ENCODE peak calls at places on chromosomes 3 and 15, in four cellular contexts. S, X, I and N are unnamed samples.

GRCh38 chr3:37447732-37448131 is 273.4 kb upstream of the LRRFIP2 start:
- DNase-seq in X (no peak), I (no peak), S (no peak), N (no peak)

GRCh38 chr3:71051893-71052687 is 531.4 kb downstream of the FOXP1 start:
- DNase-seq in S (peak; percentile 56), X (no peak), I (no peak), N (peak; percentile 68)

GRCh38 chr3:53156368-53156834 is 4.6 kb upstream of the PRKCD start:
- DNase-seq in X (no peak), I (no peak), S (peak; percentile 27), N (no peak)

GRCh38 chr15:39942753-39943150 is 8.8 kb downstream of the EIF2AK4 start:
- DNase-seq in I (no peak), X (no peak), S (no peak), N (no peak)

GRCh38 chr15:88878720-88879184 is 16.6 kb downstream of the HAPLN3 start:
- DNase-seq in S (peak; percentile 60), I (peak; percentile 32), X (peak; percentile 44), N (peak; percentile 34)

GRCh38 chr3:106717178-106717780 is 660.0 kb upstream of the CCDC54 start:
- DNase-seq in X (no peak), I (no peak), S (no peak), N (no peak)

GRCh38 chr3:49900491-49901153 is 3.1 kb downstream of the MST1R start:
- DNase-seq in I (peak; percentile 98), S (peak; percentile 60), X (no peak), N (peak; percentile 25)

GRCh38 chr3:193345431-193345830 is 33.1 kb downstream of the ATP13A5 start:
- DNase-seq in S (no peak), X (no peak), I (peak; percentile 54), N (no peak)

GRCh38 chr15:92097473-92098178 is 244.1 kb downstream of the SLCO3A1 start:
- DNase-seq in I (peak; percentile 51), X (peak; percentile 57), S (peak; percentile 52), N (peak; percentile 68)

GRCh38 chr3:162337630-162338029 is 841.0 kb downstream of the OTOL1 start:
- DNase-seq in I (no peak), S (peak; percentile 33), X (no peak), N (no peak)

GRCh38 chr15:52236015-52236414 is 44.8 kb upstream of the GNB5 start:
- DNase-seq in S (peak; percentile 39), X (no peak), I (peak; percentile 18), N (no peak)

GRCh38 chr3:183984749-183985729 is 32.6 kb downstream of the ABCC5 start:
- DNase-seq in X (no peak), I (no peak), S (no peak), N (no peak)